ENCODE peak calls at places on chromosomes 12 and 14, in six cellular contexts. One of them, this sample, is unnamed.

GRCh38 chr12:31035944-31036665 is 37.6 kb upstream of the DDX11 start:
- DNase-seq in stimulated activated CD8-positive, alpha-beta memory T cell treated with anti-CD3 and anti-CD28 coated beads, Interleukin-15, amount 100 ng/mL, for 24 hours: no peak
- DNase-seq in dorsolateral prefrontal cortex: no peak
- DNase-seq in right lobe of liver: no peak
- DNase-seq in T-helper 22 cell: no peak
- DNase-seq in sciatic nerve: no peak
- DNase-seq in this sample: no peak

GRCh38 chr12:100741084-100741711 is 53.4 kb upstream of the ANO4 start:
- DNase-seq in stimulated activated CD8-positive, alpha-beta memory T cell treated with anti-CD3 and anti-CD28 coated beads, Interleukin-15, amount 100 ng/mL, for 24 hours: no peak
- DNase-seq in dorsolateral prefrontal cortex: no peak
- DNase-seq in right lobe of liver: no peak
- DNase-seq in T-helper 22 cell: no peak
- DNase-seq in sciatic nerve: no peak
- DNase-seq in this sample: no peak

GRCh38 chr12:100674009-100674888 is 100.8 kb downstream of the GAS2L3 start:
- DNase-seq in stimulated activated CD8-positive, alpha-beta memory T cell treated with anti-CD3 and anti-CD28 coated beads, Interleukin-15, amount 100 ng/mL, for 24 hours: no peak
- DNase-seq in dorsolateral prefrontal cortex: no peak
- DNase-seq in right lobe of liver: no peak
- DNase-seq in T-helper 22 cell: no peak
- DNase-seq in sciatic nerve: no peak
- DNase-seq in this sample: no peak

GRCh38 chr14:57479197-57479596 is 14.5 kb downstream of the CCDC198 start:
- DNase-seq in stimulated activated CD8-positive, alpha-beta memory T cell treated with anti-CD3 and anti-CD28 coated beads, Interleukin-15, amount 100 ng/mL, for 24 hours: no peak
- DNase-seq in dorsolateral prefrontal cortex: no peak
- DNase-seq in right lobe of liver: no peak
- DNase-seq in T-helper 22 cell: no peak
- DNase-seq in sciatic nerve: no peak
- DNase-seq in this sample: no peak

GRCh38 chr14:30957813-30958370 is 67.6 kb upstream of the AP4S1 start:
- DNase-seq in stimulated activated CD8-positive, alpha-beta memory T cell treated with anti-CD3 and anti-CD28 coated beads, Interleukin-15, amount 100 ng/mL, for 24 hours: no peak
- DNase-seq in dorsolateral prefrontal cortex: no peak
- DNase-seq in right lobe of liver: no peak
- DNase-seq in T-helper 22 cell: no peak
- DNase-seq in sciatic nerve: no peak
- DNase-seq in this sample: no peak

GRCh38 chr14:100313045-100313400 is 6.8 kb upstream of the SLC25A29 start:
- DNase-seq in stimulated activated CD8-positive, alpha-beta memory T cell treated with anti-CD3 and anti-CD28 coated beads, Interleukin-15, amount 100 ng/mL, for 24 hours: no peak
- DNase-seq in dorsolateral prefrontal cortex: no peak
- DNase-seq in right lobe of liver: no peak
- DNase-seq in T-helper 22 cell: no peak
- DNase-seq in sciatic nerve: no peak
- DNase-seq in this sample: no peak

GRCh38 chr14:63432228-63432627 is 110.9 kb downstream of the PPP2R5E start:
- DNase-seq in stimulated activated CD8-positive, alpha-beta memory T cell treated with anti-CD3 and anti-CD28 coated beads, Interleukin-15, amount 100 ng/mL, for 24 hours: no peak
- DNase-seq in dorsolateral prefrontal cortex: no peak
- DNase-seq in right lobe of liver: no peak
- DNase-seq in T-helper 22 cell: no peak
- DNase-seq in sciatic nerve: no peak
- DNase-seq in this sample: no peak

GRCh38 chr12:98980508-98980907 is 335.4 kb downstream of the APAF1 start:
- DNase-seq in stimulated activated CD8-positive, alpha-beta memory T cell treated with anti-CD3 and anti-CD28 coated beads, Interleukin-15, amount 100 ng/mL, for 24 hours: no peak
- DNase-seq in dorsolateral prefrontal cortex: no peak
- DNase-seq in right lobe of liver: no peak
- DNase-seq in T-helper 22 cell: no peak
- DNase-seq in sciatic nerve: no peak
- DNase-seq in this sample: no peak

GRCh38 chr12:29026419-29026818 is 122.7 kb upstream of the FAR2 start:
- DNase-seq in stimulated activated CD8-positive, alpha-beta memory T cell treated with anti-CD3 and anti-CD28 coated beads, Interleukin-15, amount 100 ng/mL, for 24 hours: no peak
- DNase-seq in dorsolateral prefrontal cortex: no peak
- DNase-seq in right lobe of liver: no peak
- DNase-seq in T-helper 22 cell: no peak
- DNase-seq in sciatic nerve: no peak
- DNase-seq in this sample: no peak

GRCh38 chr12:109130755-109131521 is 14.6 kb downstream of the ACACB start:
- DNase-seq in stimulated activated CD8-positive, alpha-beta memory T cell treated with anti-CD3 and anti-CD28 coated beads, Interleukin-15, amount 100 ng/mL, for 24 hours: no peak
- DNase-seq in dorsolateral prefrontal cortex: no peak
- DNase-seq in right lobe of liver: peak
- DNase-seq in T-helper 22 cell: no peak
- DNase-seq in sciatic nerve: peak
- DNase-seq in this sample: peak

GRCh38 chr14:72847721-72848120 is 46.2 kb downstream of the DPF3 start:
- DNase-seq in stimulated activated CD8-positive, alpha-beta memory T cell treated with anti-CD3 and anti-CD28 coated beads, Interleukin-15, amount 100 ng/mL, for 24 hours: no peak
- DNase-seq in dorsolateral prefrontal cortex: no peak
- DNase-seq in right lobe of liver: no peak
- DNase-seq in T-helper 22 cell: no peak
- DNase-seq in sciatic nerve: no peak
- DNase-seq in this sample: no peak

GRCh38 chr12:65493893-65494205 is 215.4 kb downstream of the MSRB3 start:
- DNase-seq in stimulated activated CD8-positive, alpha-beta memory T cell treated with anti-CD3 and anti-CD28 coated beads, Interleukin-15, amount 100 ng/mL, for 24 hours: no peak
- DNase-seq in dorsolateral prefrontal cortex: no peak
- DNase-seq in right lobe of liver: no peak
- DNase-seq in T-helper 22 cell: no peak
- DNase-seq in sciatic nerve: no peak
- DNase-seq in this sample: no peak

GRCh38 chr14:32472512-32473472 is 143.7 kb downstream of the AKAP6 start:
- DNase-seq in stimulated activated CD8-positive, alpha-beta memory T cell treated with anti-CD3 and anti-CD28 coated beads, Interleukin-15, amount 100 ng/mL, for 24 hours: no peak
- DNase-seq in dorsolateral prefrontal cortex: peak
- DNase-seq in right lobe of liver: no peak
- DNase-seq in T-helper 22 cell: no peak
- DNase-seq in sciatic nerve: no peak
- DNase-seq in this sample: peak

GRCh38 chr12:102769323-102769916 is 147.6 kb downstream of the PAH start:
- DNase-seq in stimulated activated CD8-positive, alpha-beta memory T cell treated with anti-CD3 and anti-CD28 coated beads, Interleukin-15, amount 100 ng/mL, for 24 hours: no peak
- DNase-seq in dorsolateral prefrontal cortex: no peak
- DNase-seq in right lobe of liver: peak
- DNase-seq in T-helper 22 cell: no peak
- DNase-seq in sciatic nerve: peak
- DNase-seq in this sample: peak

GRCh38 chr14:96215845-96216244 is 11.2 kb downstream of the BDKRB2 start:
- DNase-seq in stimulated activated CD8-positive, alpha-beta memory T cell treated with anti-CD3 and anti-CD28 coated beads, Interleukin-15, amount 100 ng/mL, for 24 hours: no peak
- DNase-seq in dorsolateral prefrontal cortex: no peak
- DNase-seq in right lobe of liver: no peak
- DNase-seq in T-helper 22 cell: no peak
- DNase-seq in sciatic nerve: no peak
- DNase-seq in this sample: no peak